ENCODE peak calls at places on chromosomes 13 and 19, in nine cellular contexts. O is HFF-Myc, U is tibial artery, R is right cardiac atrium, T is ascending aorta, X is brain microvascular endothelial cell, I is thoracic aorta, C is left ventricle myocardium inferior, P is suprapubic skin. Y is an unnamed sample.

GRCh38 chr19:48190288-48191284 is 20.1 kb downstream of the ZSWIM9 start:
- DNase-seq in O (no peak), U (peak; percentile 10), R (no peak), T (no peak), X (peak; percentile 27), I (no peak), C (no peak), P (no peak), Y (peak; percentile 87)

GRCh38 chr13:36715841-36716240 is 42.0 kb downstream of the SERTM1 start:
- DNase-seq in O (no peak), U (no peak), R (no peak), T (no peak), X (no peak), I (no peak), C (no peak), P (no peak), Y (no peak)

GRCh38 chr13:113360446-113360845 is 3.5 kb downstream of the GRTP1 start:
- DNase-seq in O (no peak), U (peak; percentile 48), R (no peak), T (no peak), X (no peak), I (no peak), C (no peak), P (peak; percentile 29), Y (no peak)

GRCh38 chr13:102020611-102021216 is 381.1 kb downstream of the FGF14 start:
- DNase-seq in O (no peak), U (no peak), R (no peak), T (no peak), X (peak; percentile 80), I (no peak), C (no peak), P (no peak), Y (no peak)

GRCh38 chr13:112722433-112723250 is 32.8 kb downstream of the ATP11A start:
- DNase-seq in O (no peak), U (no peak), R (peak; percentile 65), T (no peak), X (peak; percentile 76), I (no peak), C (peak; percentile 55), P (no peak), Y (peak; percentile 25)

GRCh38 chr13:35769812-35770211 is 293.3 kb upstream of the MAB21L1 start:
- DNase-seq in O (no peak), U (no peak), R (no peak), T (no peak), X (no peak), I (no peak), C (no peak), P (no peak), Y (no peak)

GRCh38 chr13:100875392-100876043 is 200.9 kb upstream of the TMTC4 start:
- DNase-seq in O (peak; percentile 89), U (no peak), R (no peak), T (no peak), X (peak; percentile 91), I (no peak), C (no peak), P (no peak), Y (no peak)

GRCh38 chr13:48631441-48631840 is 22.3 kb upstream of the CYSLTR2 start:
- DNase-seq in O (no peak), U (no peak), R (no peak), T (no peak), X (no peak), I (no peak), C (no peak), P (no peak), Y (no peak)

GRCh38 chr13:59111711-59112110 is 1052.0 kb downstream of the DIAPH3 start:
- DNase-seq in O (no peak), U (no peak), R (no peak), T (no peak), X (peak; percentile 86), I (no peak), C (no peak), P (no peak), Y (no peak)

GRCh38 chr13:100382787-100383186 is 205.8 kb downstream of the GGACT start:
- DNase-seq in O (no peak), U (no peak), R (no peak), T (no peak), X (no peak), I (no peak), C (no peak), P (no peak), Y (peak; percentile 15)

GRCh38 chr13:51001335-51001734 is 91.7 kb downstream of the RNASEH2B start:
- DNase-seq in O (no peak), U (no peak), R (no peak), T (no peak), X (no peak), I (no peak), C (no peak), P (no peak), Y (no peak)

GRCh38 chr13:21619633-21620220 is 15.8 kb upstream of the MICU2 start:
- DNase-seq in O (no peak), U (no peak), R (no peak), T (no peak), X (no peak), I (no peak), C (no peak), P (no peak), Y (no peak)

GRCh38 chr13:20911037-20911436 is 8.5 kb upstream of the XPO4 start:
- DNase-seq in O (no peak), U (peak; percentile 1), R (no peak), T (no peak), X (no peak), I (no peak), C (no peak), P (no peak), Y (peak; percentile 84)

GRCh38 chr13:108496364-108497215 is 132.8 kb upstream of the MYO16 start:
- DNase-seq in O (no peak), U (no peak), R (no peak), T (no peak), X (no peak), I (no peak), C (no peak), P (no peak), Y (no peak)

GRCh38 chr13:111177803-111178389 is 62.8 kb downstream of the ARHGEF7 start:
- DNase-seq in O (no peak), U (no peak), R (no peak), T (no peak), X (peak; percentile 89), I (no peak), C (no peak), P (no peak), Y (no peak)

GRCh38 chr19:46494936-46495788 is 505 bp downstream of the PNMA8B start:
- DNase-seq in O (no peak), U (no peak), R (no peak), T (no peak), X (no peak), I (no peak), C (no peak), P (no peak), Y (no peak)
- H3K4me3 ChIP-seq in O (peak overlapping the region; percentile 38), U (peak overlapping the region; percentile 34), R (peak overlapping the region; percentile 11), T (peak overlapping the region; percentile 27), X (peak overlapping the region; percentile 40), I (peak overlapping the region; percentile 67), C (peak overlapping the region; percentile 60), P (peak overlapping the region; percentile 36), Y (peak overlapping the region; percentile 33)

GRCh38 chr13:19782049-19782726 is 557 bp downstream of the PSPC1 start:
- DNase-seq in O (no peak), U (peak; percentile 75), R (peak; percentile 59), T (no peak), X (peak; percentile 36), I (peak; percentile 9), C (peak; percentile 59), P (peak; percentile 89), Y (no peak)

GRCh38 chr13:19781526-19781925 is 1.2 kb downstream of the PSPC1 start:
- DNase-seq in O (no peak), U (no peak), R (no peak), T (no peak), X (no peak), I (no peak), C (no peak), P (no peak), Y (no peak)
- H3K4me3 ChIP-seq in O (peak overlapping the region; percentile 96), U (peak overlapping the region; percentile 87), R (peak overlapping the region; percentile 75), T (peak overlapping the region; percentile 77), X (peak overlapping the region; percentile 96), I (peak overlapping the region; percentile 100), C (peak overlapping the region; percentile 96), P (peak overlapping the region; percentile 86), Y (peak overlapping the region; percentile 95)

GRCh38 chr19:3670258-3670795 is 29.9 kb downstream of the PIP5K1C start:
- DNase-seq in O (no peak), U (peak; percentile 98), R (peak; percentile 91), T (peak; percentile 83), X (peak; percentile 65), I (peak; percentile 76), C (peak; percentile 81), P (peak; percentile 89), Y (no peak)

GRCh38 chr19:3671680-3672574 is 28.3 kb downstream of the PIP5K1C start:
- DNase-seq in O (no peak), U (no peak), R (peak; percentile 56), T (no peak), X (no peak), I (no peak), C (no peak), P (no peak), Y (no peak)

GRCh38 chr19:3672575-3672948 is 27.7 kb downstream of the PIP5K1C start:
- DNase-seq in O (no peak), U (no peak), R (no peak), T (no peak), X (no peak), I (no peak), C (no peak), P (no peak), Y (no peak)

GRCh38 chr19:3669616-3670257 is 30.5 kb downstream of the PIP5K1C start:
- DNase-seq in O (no peak), U (no peak), R (no peak), T (no peak), X (no peak), I (no peak), C (no peak), P (no peak), Y (no peak)

DNA sequence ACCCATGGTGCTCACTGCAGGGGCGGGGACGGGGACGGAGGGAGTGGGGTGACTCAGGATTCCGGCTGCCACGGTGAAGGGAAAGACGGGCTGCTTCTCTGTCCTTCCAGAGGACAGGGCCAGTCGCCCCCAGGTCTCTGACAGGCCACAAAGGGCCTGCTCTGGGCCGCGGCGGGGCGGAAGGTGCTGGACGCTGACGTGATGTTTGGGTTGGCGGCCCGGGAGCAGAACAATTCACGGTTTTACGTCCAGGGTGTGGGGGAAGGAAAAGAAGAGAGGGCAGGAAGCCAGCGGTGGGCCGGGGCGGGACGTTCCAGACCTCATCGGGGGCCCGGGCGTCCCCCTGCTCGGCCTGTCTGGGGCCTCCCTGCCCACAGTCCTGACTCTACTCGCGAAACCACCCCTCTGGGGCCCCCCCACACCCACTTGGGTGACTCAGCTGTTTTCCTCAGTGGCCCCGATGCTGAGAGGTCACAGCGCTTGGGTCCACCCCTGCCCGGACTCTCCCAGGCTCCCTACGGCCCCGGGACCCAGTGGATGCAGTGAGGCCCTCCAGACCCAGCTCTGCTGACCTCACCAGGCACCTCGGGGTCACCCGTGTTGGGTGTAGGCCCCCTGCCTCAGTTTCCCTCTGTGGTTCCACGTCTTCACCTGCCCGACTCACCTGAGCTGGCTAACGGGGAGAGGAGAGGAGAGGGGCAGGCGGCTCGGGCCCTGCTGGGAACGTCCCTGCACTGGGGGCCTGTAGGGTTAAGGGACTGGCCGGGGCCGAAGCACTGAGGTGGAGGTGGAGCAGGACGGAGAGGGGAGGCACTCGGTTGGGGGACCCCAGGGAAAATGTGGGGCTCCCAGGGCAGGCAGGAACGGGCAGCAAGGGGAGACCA is 29.2 kb downstream of the PIP5K1C start:
- DNase-seq in O (no peak), U (peak; percentile 97), R (peak; percentile 94), T (peak; percentile 85), X (peak; percentile 56), I (peak; percentile 74), C (peak; percentile 86), P (no peak), Y (no peak)
- H3K4me3 ChIP-seq in O (no peak overlapping the region), U (peak overlapping the region; percentile 46), R (no peak overlapping the region), T (peak overlapping the region; percentile 31), X (no peak overlapping the region), I (peak overlapping the region; percentile 68), C (peak overlapping the region; percentile 61), P (peak overlapping the region; percentile 32), Y (no peak overlapping the region)

GRCh38 chr19:15450528-15450890 is 753 bp upstream of the WIZ start:
- DNase-seq in O (no peak), U (no peak), R (no peak), T (no peak), X (no peak), I (no peak), C (no peak), P (no peak), Y (no peak)
- H3K4me3 ChIP-seq in O (no peak overlapping the region), U (no peak overlapping the region), R (no peak overlapping the region), T (no peak overlapping the region), X (no peak overlapping the region), I (no peak overlapping the region), C (no peak overlapping the region), P (no peak overlapping the region), Y (no peak overlapping the region)

Y was measured in Jurkat, Clone E6-1.